ENCODE peak calls at places on chromosome 16, in five cellular contexts. N, K, C, L and P are unnamed samples.
A peak's percentile ranks its signal among the peaks of the same experiment; 100 is the strongest.

GRCh38 chr16:69691980-69692911 is 34.1 kb downstream of the NQO1 start:
- DNase-seq in C (no peak), L (no peak), K (no peak), N (no peak), P (peak; percentile 49)

GRCh38 chr16:77406680-77407079 is 28.2 kb downstream of the ADAMTS18 start:
- DNase-seq in K (no peak), L (no peak), C (no peak), N (no peak), P (peak; percentile 46)

GRCh38 chr16:49342336-49343265 is 31.0 kb upstream of the C16orf78 start:
- DNase-seq in N (no peak), L (no peak), C (no peak), K (no peak), P (no peak)

GRCh38 chr16:87956169-87956770 is 5.0 kb downstream of the BANP start:
- DNase-seq in C (peak; percentile 69), L (peak; percentile 61), K (no peak), N (no peak), P (peak; percentile 70)

GRCh38 chr16:51248217-51248616 is 97.1 kb upstream of the SALL1 start:
- DNase-seq in C (no peak), L (no peak), K (no peak), N (no peak), P (no peak)

GRCh38 chr16:19645557-19645981 is 72.5 kb downstream of the KNOP1 start:
- DNase-seq in N (no peak), K (peak; percentile 70), L (peak; percentile 73), C (peak; percentile 66), P (peak; percentile 52)

GRCh38 chr16:51416921-51417320 is 265.9 kb upstream of the SALL1 start:
- DNase-seq in C (peak; percentile 71), L (no peak), K (no peak), N (no peak), P (peak; percentile 41)

GRCh38 chr16:86732621-86733297 is 154.4 kb downstream of the FOXL1 start:
- DNase-seq in C (peak; percentile 40), N (peak; percentile 39), L (no peak), K (no peak), P (peak; percentile 34)

GRCh38 chr16:58094791-58095574 is 34.2 kb downstream of the CFAP20 start:
- DNase-seq in N (no peak), L (no peak), C (no peak), K (no peak), P (no peak)

GRCh38 chr16:50721549-50722409 is 20.1 kb upstream of the CYLD start:
- DNase-seq in L (no peak), C (no peak), N (no peak), K (no peak), P (no peak)

GRCh38 chr16:49586466-49586865 is 212.9 kb downstream of the C16orf78 start:
- DNase-seq in L (no peak), C (no peak), K (peak; percentile 6), N (no peak), P (no peak)

GRCh38 chr16:46894011-46894672 is 10.0 kb downstream of the GPT2 start:
- DNase-seq in K (no peak), C (no peak), N (peak; percentile 55), L (peak; percentile 81), P (peak; percentile 60)

GRCh38 chr16:52456368-52456767 is 90.6 kb downstream of the TOX3 start:
- DNase-seq in C (no peak), N (no peak), K (no peak), L (no peak), P (no peak)

GRCh38 chr16:23141959-23142740 is 7.1 kb downstream of the USP31 start:
- DNase-seq in L (peak; percentile 50), N (no peak), K (no peak), C (no peak), P (no peak)

GRCh38 chr16:88634994-88635670 is 3.2 kb upstream of the IL17C start:
- DNase-seq in L (no peak), N (no peak), C (no peak), K (no peak), P (no peak)

GRCh38 chr16:84585472-84585871 is 32.4 kb downstream of the COTL1 start:
- DNase-seq in L (no peak), C (no peak), N (no peak), K (no peak), P (no peak)

GRCh38 chr16:12901597-12902436 is at the start of gene SHISA9:
- DNase-seq in N (peak; percentile 21), C (no peak), L (no peak), K (no peak), P (no peak)

GRCh38 chr16:88804552-88805339 is 1.2 kb downstream of the CDT1 start:
- DNase-seq in C (no peak), N (no peak), L (no peak), K (no peak), P (no peak)

GRCh38 chr16:2160915-2161551 is 5.5 kb downstream of the TRAF7 start:
- DNase-seq in L (peak; percentile 79), C (peak; percentile 70), N (no peak), K (peak; percentile 65), P (peak; percentile 61)

GRCh38 chr16:89954462-89954861 is 5.9 kb downstream of the DEF8 start:
- DNase-seq in C (no peak), N (no peak), L (no peak), K (no peak), P (no peak)

GRCh38 chr16:3674513-3675295 is 20.2 kb downstream of the DNASE1 start:
- DNase-seq in L (no peak), K (no peak), C (no peak), N (no peak), P (no peak)

GRCh38 chr16:54444851-54445523 is 158.4 kb upstream of the IRX3 start:
- DNase-seq in L (no peak), N (no peak), C (peak; percentile 52), K (no peak), P (peak; percentile 29)